ENCODE peak calls at places on chromosomes 4 and X, in five cellular contexts. G, U, M, J and H are unnamed samples.

GRCh38 chr4:146134761-146135160 is 40.8 kb upstream of the LSM6 start:
- DNase-seq in M (no peak), J (no peak), U (no peak), G (peak; percentile 32), H (no peak)

GRCh38 chr4:165378398-165378762 is 428 bp upstream of the CPE start:
- DNase-seq in M (no peak), J (no peak), U (no peak), G (no peak), H (no peak)

GRCh38 chrX:84363054-84363453 is 139.2 kb downstream of the HDX start:
- DNase-seq in U (no peak), G (no peak), J (no peak), M (no peak), H (no peak)

GRCh38 chrX:51420610-51421009 is 75.8 kb downstream of the NUDT11 start:
- DNase-seq in U (no peak), M (peak; percentile 4), J (peak; percentile 60), G (no peak), H (no peak)

GRCh38 chrX:37993857-37994619 is 12.3 kb upstream of the SYTL5 start:
- DNase-seq in U (no peak), G (peak; percentile 16), J (no peak), M (no peak), H (no peak)

GRCh38 chr4:71520850-71521249 is 182.0 kb downstream of the SLC4A4 start:
- DNase-seq in G (no peak), J (no peak), U (no peak), M (no peak), H (no peak)

GRCh38 chr4:17511950-17512795 is at the start of gene QDPR:
- DNase-seq in J (peak; percentile 52), M (peak; percentile 67), G (peak; percentile 26), U (peak; percentile 81), H (peak; percentile 64)

GRCh38 chr4:67871867-67872266 is 11.9 kb downstream of the TMPRSS11D start:
- DNase-seq in G (no peak), J (peak; percentile 77), U (no peak), M (no peak), H (no peak)

GRCh38 chrX:146973283-146973682 is 158.7 kb upstream of the CXorf51A start:
- DNase-seq in U (no peak), G (no peak), J (no peak), M (no peak), H (no peak)

GRCh38 chr4:121256887-121257426 is 92.8 kb upstream of the TNIP3 start:
- DNase-seq in J (peak; percentile 55), U (no peak), M (no peak), G (no peak), H (no peak)

GRCh38 chrX:13721819-13722527 is 12.4 kb downstream of the TRAPPC2 start:
- DNase-seq in J (peak; percentile 81), G (no peak), M (no peak), U (no peak), H (no peak)

GRCh38 chrX:106331606-106332005 is 163.5 kb downstream of the PWWP3B start:
- DNase-seq in U (no peak), G (no peak), J (peak; percentile 3), M (no peak), H (no peak)

GRCh38 chrX:129831486-129831885 is 12.2 kb downstream of the ZDHHC9 start:
- DNase-seq in G (peak; percentile 19), M (no peak), U (no peak), J (no peak), H (no peak)

GRCh38 chrX:76148753-76149152 is 24.1 kb upstream of the PBDC1 start:
- DNase-seq in J (peak; percentile 50), M (peak; percentile 33), U (peak; percentile 74), G (peak; percentile 20), H (no peak)

GRCh38 chr4:117965608-117966007 is 68.7 kb upstream of the NDST3 start:
- DNase-seq in M (no peak), J (no peak), U (no peak), G (no peak), H (no peak)

GRCh38 chr4:102196221-102196620 is 149.1 kb downstream of the SLC39A8 start:
- DNase-seq in G (no peak), M (no peak), J (peak; percentile 37), U (no peak), H (no peak)

GRCh38 chr4:75081561-75081960 is 148.6 kb downstream of the PARM1 start:
- DNase-seq in U (no peak), J (no peak), G (no peak), M (no peak), H (no peak)

GRCh38 chr4:28007693-28008092 is 1147.1 kb downstream of the STIM2 start:
- DNase-seq in U (no peak), G (no peak), M (no peak), J (no peak), H (no peak)

GRCh38 chrX:821311-822178 is 191.0 kb downstream of the SHOX start:
- DNase-seq in U (no peak), G (no peak), J (peak; percentile 9), M (no peak), H (no peak)

GRCh38 chr4:185004562-185005208 is 13.6 kb upstream of the HELT start:
- DNase-seq in G (no peak), U (peak; percentile 73), J (peak; percentile 15), M (no peak), H (peak; percentile 31)

GRCh38 chrX:37712458-37712857 is 26.9 kb downstream of the XK start:
- DNase-seq in G (no peak), M (no peak), U (no peak), J (peak; percentile 50), H (no peak)

GRCh38 chrX:145405012-145405411 is 157.7 kb downstream of the SPANXN1 start:
- DNase-seq in J (peak; percentile 13), G (no peak), U (no peak), M (no peak), H (no peak)

GRCh38 chr4:140163029-140163810 is 9.2 kb upstream of the MAML3 start:
- DNase-seq in J (peak; percentile 81), M (no peak), U (no peak), G (no peak), H (peak; percentile 33)

GRCh38 chr4:127604949-127605709 is 27.6 kb upstream of the INTU start:
- DNase-seq in M (no peak), U (no peak), J (peak; percentile 65), G (no peak), H (no peak)

GRCh38 chrX:150165776-150166610 is 197.1 kb upstream of the MAMLD1 start:
- DNase-seq in U (no peak), M (no peak), G (no peak), J (no peak), H (no peak)

GRCh38 chrX:154507673-154508072 is 8.4 kb downstream of the FAM3A start:
- DNase-seq in J (no peak), M (no peak), U (no peak), G (no peak), H (no peak)

GRCh38 chr4:98261291-98262271 is at the start of gene RAP1GDS1:
- DNase-seq in M (peak; percentile 1), J (peak; percentile 78), U (peak; percentile 78), G (peak; percentile 57), H (peak; percentile 77)

GRCh38 chrX:30153881-30154260 is 61.5 kb upstream of the MAGEB2 start:
- DNase-seq in J (peak; percentile 64), G (no peak), M (no peak), U (no peak), H (no peak)

GRCh38 chr4:128521634-128522253 is 234.1 kb upstream of the PGRMC2 start:
- DNase-seq in J (peak; percentile 24), U (no peak), G (no peak), M (no peak), H (no peak)

GRCh38 chr4:14254252-14254651 is 626.7 kb upstream of the BOD1L1 start:
- DNase-seq in J (peak; percentile 52), U (no peak), M (no peak), G (peak; percentile 26), H (peak; percentile 31)

DNA sequence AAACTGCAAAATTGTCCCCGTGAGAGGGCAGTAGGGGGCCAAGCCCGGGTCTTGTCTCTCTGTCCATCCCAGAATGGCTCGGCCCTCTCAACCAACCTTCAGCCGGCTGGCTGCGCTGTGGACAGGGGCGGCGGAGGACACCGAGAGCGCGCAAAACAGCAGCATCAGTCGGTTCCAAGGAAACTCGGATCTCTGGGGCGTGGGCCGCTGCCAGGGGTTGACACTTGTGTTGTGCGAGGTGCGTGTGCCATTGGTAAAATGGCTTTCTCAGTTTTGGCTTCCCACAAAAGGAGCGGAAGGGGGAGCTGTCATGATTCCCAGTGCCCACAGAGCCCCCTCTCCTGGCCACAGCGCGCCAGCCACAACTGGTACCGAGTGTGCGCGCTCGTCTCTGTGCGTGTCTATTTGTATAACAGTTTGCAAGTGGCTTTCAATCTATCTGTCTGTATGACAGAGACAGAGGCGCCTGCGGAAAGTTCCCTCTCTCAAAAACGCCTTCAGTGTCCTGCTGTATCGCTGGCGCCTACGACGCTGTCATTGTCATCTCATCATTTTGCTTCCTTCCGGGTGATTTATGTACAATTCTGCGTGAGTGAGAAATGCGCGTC is 1.9 kb downstream of the DKK2 start:
- DNase-seq in J (peak; percentile 36), G (peak; percentile 22), U (peak; percentile 74), M (no peak), H (peak; percentile 31)
- TF ChIP-seq CTCF in J (peak; percentile 39), G (no peak), U (peak; percentile 10), M (no peak), H (no peak)

GRCh38 chr4:156374069-156374468 is 420.4 kb upstream of the CTSO start:
- DNase-seq in U (no peak), G (no peak), M (no peak), J (no peak), H (no peak)

GRCh38 chr4:156377036-156377700 is 423.5 kb upstream of the CTSO start:
- DNase-seq in M (no peak), U (no peak), G (no peak), J (peak; percentile 89), H (no peak)

GRCh38 chr4:156374894-156375293 is 421.2 kb upstream of the CTSO start:
- DNase-seq in M (no peak), J (no peak), U (no peak), G (no peak), H (no peak)

GRCh38 chr4:156378053-156378665 is 424.5 kb upstream of the CTSO start:
- DNase-seq in U (no peak), G (peak; percentile 17), J (peak; percentile 73), M (no peak), H (no peak)
- TF ChIP-seq CTCF in U (no peak), G (no peak), J (peak; percentile 70), M (no peak), H (peak; percentile 42)

DNA sequence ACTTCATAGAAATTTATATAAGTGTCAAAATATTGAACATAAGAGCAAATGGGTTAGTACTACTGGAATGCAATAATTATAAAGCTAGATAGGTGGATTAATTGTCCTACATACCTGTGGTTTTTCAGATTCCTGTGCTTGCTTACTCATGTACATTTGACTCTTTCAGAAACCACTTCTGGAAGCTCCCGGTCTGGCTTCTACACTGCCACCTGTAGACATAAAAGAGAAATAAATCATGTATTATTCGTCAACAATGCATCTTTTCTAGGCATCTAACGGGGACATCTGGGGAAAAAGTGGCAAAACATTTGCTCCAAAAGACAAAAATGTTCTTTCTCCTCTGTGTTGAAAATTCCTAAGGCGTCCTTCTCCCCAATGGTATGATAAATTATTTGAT is 648.6 kb upstream of the DIPK2B start:
- DNase-seq in M (no peak), U (no peak), J (peak; percentile 88), G (no peak), H (no peak)
- TF ChIP-seq CTCF in M (peak; percentile 53), U (no peak), J (peak; percentile 48), G (no peak), H (no peak)

GRCh38 chr4:41787931-41788330 is 39.4 kb upstream of the PHOX2B start:
- DNase-seq in M (no peak), J (no peak), G (no peak), U (no peak), H (no peak)

GRCh38 chr4:41785665-41786064 is 37.1 kb upstream of the PHOX2B start:
- DNase-seq in M (no peak), G (no peak), J (no peak), U (no peak), H (no peak)

GRCh38 chr4:41784191-41784979 is 35.9 kb upstream of the PHOX2B start:
- DNase-seq in J (no peak), M (no peak), G (no peak), U (no peak), H (no peak)
- TF ChIP-seq CTCF in J (no peak), M (no peak), G (no peak), U (no peak), H (no peak)